ENCODE peak calls at places on chromosomes 12 and 14, in five cellular contexts. G is SW 1271; P is AG08395; A is activated CD4-positive, alpha-beta T cell treated with anti-CD3 and anti-CD28 coated beads, Interleukin-2, amount 50 U/mL, for 24 hours; H is sciatic nerve. Q is an unnamed sample.

GRCh38 chr12:3453947-3454675 is 36.9 kb upstream of the PRMT8 start:
- DNase-seq in G (no peak), H (no peak), A (no peak), P (peak), Q (no peak)

GRCh38 chr14:87656315-87656714 is 336.7 kb downstream of the GALC start:
- DNase-seq in P (no peak), A (no peak), G (no peak), H (no peak), Q (no peak)

GRCh38 chr14:61188936-61189808 is 92.0 kb downstream of the TMEM30B start:
- DNase-seq in G (no peak), A (no peak), H (peak), P (peak), Q (peak)

GRCh38 chr14:92967346-92967926 is 44.5 kb downstream of the CHGA start:
- DNase-seq in A (no peak), H (no peak), P (no peak), G (no peak), Q (no peak)

GRCh38 chr12:50087995-50088394 is 2.9 kb downstream of the SMARCD1 start:
- DNase-seq in A (no peak), P (peak), G (no peak), H (no peak), Q (no peak)

GRCh38 chr12:52645982-52646381 is 6.0 kb downstream of the KRT2 start:
- DNase-seq in H (no peak), G (no peak), A (no peak), P (no peak), Q (no peak)

GRCh38 chr14:96138241-96138640 is 66.4 kb upstream of the BDKRB2 start:
- DNase-seq in P (no peak), A (no peak), G (no peak), H (no peak), Q (no peak)

GRCh38 chr12:88432536-88433462 is 147.5 kb downstream of the KITLG start:
- DNase-seq in H (no peak), P (no peak), G (no peak), A (no peak), Q (no peak)

GRCh38 chr12:60093428-60093827 is 497.6 kb downstream of the SLC16A7 start:
- DNase-seq in A (no peak), G (no peak), P (no peak), H (no peak), Q (no peak)

GRCh38 chr12:45549503-45549902 is 180.0 kb upstream of the ARID2 start:
- DNase-seq in P (no peak), A (no peak), H (no peak), G (no peak), Q (no peak)